ENCODE peak calls at places on chromosomes 5 and 9, in eight cellular contexts. B is GM06990, X is left ventricle myocardium inferior, F is endothelial cell, I is GM20000, S is sigmoid colon, O is chondrocyte, A is fibroblast of lung. N is an unnamed sample.

GRCh38 chr9:12414514-12414913 is 278.7 kb upstream of the TYRP1 start:
- DNase-seq in F (no peak), S (no peak), A (no peak), B (no peak), O (no peak), X (no peak), I (no peak), N (no peak)

GRCh38 chr9:110752766-110753165 is 84.2 kb downstream of the MUSK start:
- DNase-seq in A (peak; percentile 96), S (no peak), O (no peak), B (no peak), I (no peak), X (no peak), F (no peak), N (no peak)

GRCh38 chr9:131589993-131590392 is 44.7 kb downstream of the PRRT1B start:
- DNase-seq in X (no peak), S (no peak), B (no peak), O (no peak), A (no peak), F (no peak), I (no peak), N (no peak)

GRCh38 chr9:134551176-134551575 is 90.4 kb upstream of the COL5A1 start:
- DNase-seq in F (no peak), X (peak; percentile 12), I (no peak), S (no peak), O (peak; percentile 89), A (no peak), B (no peak), N (peak; percentile 60)

GRCh38 chr9:108786756-108787663 is 68.8 kb downstream of the ACTL7B start:
- DNase-seq in O (no peak), A (peak; percentile 64), S (no peak), I (no peak), F (no peak), X (no peak), B (no peak), N (no peak)

GRCh38 chr5:140497897-140498296 is 49.6 kb upstream of the EIF4EBP3 start:
- DNase-seq in F (no peak), A (no peak), O (no peak), B (no peak), S (no peak), X (no peak), I (no peak), N (no peak)

GRCh38 chr9:419571-420156 is 205.0 kb downstream of the DOCK8 start:
- DNase-seq in X (no peak), A (peak; percentile 84), O (no peak), B (no peak), I (no peak), F (no peak), S (no peak), N (no peak)

GRCh38 chr5:72955143-72955767 is 586 bp upstream of the FCHO2 start:
- DNase-seq in A (no peak), B (no peak), I (no peak), S (peak; percentile 91), X (peak; percentile 86), F (peak; percentile 63), O (peak; percentile 86), N (peak; percentile 95)

GRCh38 chr5:167802755-167803431 is 488.6 kb upstream of the WWC1 start:
- DNase-seq in A (peak; percentile 69), I (no peak), O (no peak), S (no peak), F (no peak), B (no peak), X (no peak), N (no peak)

GRCh38 chr5:373710-374602 is 52.4 kb downstream of the AHRR start:
- DNase-seq in X (peak; percentile 45), O (peak; percentile 80), F (peak; percentile 39), I (peak; percentile 93), A (peak; percentile 67), B (peak; percentile 89), S (no peak), N (peak; percentile 63)

GRCh38 chr5:61995486-61995885 is 310.5 kb upstream of the KIF2A start:
- DNase-seq in I (no peak), A (no peak), B (no peak), O (no peak), X (no peak), F (no peak), S (no peak), N (no peak)

GRCh38 chr9:93303806-93304573 is 120.1 kb downstream of the WNK2 start:
- DNase-seq in I (peak; percentile 24), F (no peak), A (no peak), O (peak; percentile 75), B (no peak), S (peak; percentile 44), X (no peak), N (peak; percentile 65)
- TF ChIP-seq CTCF in I (no peak), F (no peak), A (no peak), O (no peak), B (no peak), S (no peak), X (no peak), N (no peak)

GRCh38 chr5:147935032-147935431 is 28.7 kb upstream of the C5orf46 start:
- DNase-seq in A (peak; percentile 69), S (no peak), I (no peak), O (no peak), X (no peak), F (peak; percentile 18), B (no peak), N (no peak)
- TF ChIP-seq CTCF in A (peak; percentile 12), S (peak; percentile 45), I (no peak), O (peak; percentile 86), X (peak; percentile 61), F (peak; percentile 17), B (peak; percentile 11), N (peak; percentile 8)

DNA sequence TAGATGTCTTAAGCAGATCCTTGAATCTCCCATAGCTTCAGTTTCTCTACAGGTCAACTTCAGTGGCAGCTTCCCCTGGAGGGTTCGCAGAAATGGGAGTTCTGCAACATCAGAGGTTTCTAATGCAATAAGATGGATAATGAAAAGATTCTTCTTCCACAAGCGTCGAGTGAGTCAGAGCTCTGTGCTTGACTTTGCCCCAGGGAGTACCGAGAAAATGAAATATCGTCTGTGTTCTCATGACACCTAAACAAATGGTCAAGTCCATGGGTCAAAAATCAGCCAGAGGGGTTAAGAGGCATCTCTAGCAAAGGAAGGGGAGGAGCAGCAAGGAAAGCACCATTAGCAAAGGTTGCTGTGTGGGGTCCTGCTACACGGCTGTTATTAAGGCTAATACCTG is 3.2 kb upstream of the ADRA1B start:
- DNase-seq in F (no peak), B (no peak), A (peak; percentile 83), I (no peak), S (no peak), O (no peak), X (no peak), N (no peak)
- TF ChIP-seq CTCF in F (no peak), B (no peak), A (no peak), I (no peak), S (no peak), O (no peak), X (no peak), N (no peak)

GRCh38 chr5:147101654-147102053 is 133.2 kb upstream of the STK32A start:
- DNase-seq in X (no peak), F (no peak), I (no peak), O (no peak), B (no peak), S (no peak), A (peak; percentile 35), N (no peak)

GRCh38 chr5:147093138-147093537 is 141.7 kb upstream of the STK32A start:
- DNase-seq in S (no peak), B (no peak), X (no peak), F (no peak), I (no peak), O (no peak), A (peak; percentile 43), N (no peak)

GRCh38 chr5:147095740-147096139 is 139.1 kb upstream of the STK32A start:
- DNase-seq in O (no peak), F (no peak), S (no peak), B (no peak), I (no peak), A (no peak), X (no peak), N (no peak)

GRCh38 chr5:147098233-147098790 is 136.5 kb upstream of the STK32A start:
- DNase-seq in B (no peak), I (peak; percentile 11), S (no peak), A (peak; percentile 80), X (no peak), F (peak; percentile 47), O (no peak), N (no peak)
- TF ChIP-seq CTCF in B (peak; percentile 63), I (peak; percentile 23), S (no peak), A (peak; percentile 57), X (peak; percentile 48), F (peak; percentile 83), O (peak; percentile 79), N (peak; percentile 31)

DNA sequence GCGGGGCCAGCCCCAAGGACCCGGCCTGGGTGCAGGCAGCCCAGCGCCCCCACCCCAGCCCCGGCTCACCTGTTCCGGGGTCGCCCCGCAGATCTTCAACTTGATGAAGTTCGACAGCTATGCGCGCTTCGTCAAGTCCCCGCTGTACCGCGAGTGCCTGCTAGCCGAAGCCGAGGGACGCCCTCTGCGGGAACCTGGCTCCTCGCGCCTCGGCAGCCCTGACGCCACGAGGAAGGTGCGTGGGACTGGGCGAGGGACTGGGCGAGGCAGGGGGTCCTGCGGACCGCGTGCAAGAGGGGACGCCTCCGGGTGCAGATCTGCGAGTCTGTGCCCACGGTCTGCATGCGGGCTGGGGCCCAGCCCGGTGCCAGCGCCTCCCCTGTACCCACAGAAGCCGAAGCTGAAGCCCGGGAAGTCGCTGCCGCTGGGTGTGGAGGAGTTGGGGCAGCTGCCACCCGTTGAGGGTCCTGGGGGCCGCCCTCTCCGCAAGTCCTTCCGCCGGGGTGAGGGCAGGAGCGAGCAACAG is 9.7 kb downstream of the RGS14 start:
- DNase-seq in X (no peak), S (no peak), F (no peak), O (no peak), I (no peak), B (no peak), A (no peak), N (no peak)
- TF ChIP-seq CTCF in X (no peak), S (no peak), F (no peak), O (peak; percentile 36), I (no peak), B (no peak), A (no peak), N (no peak)

GRCh38 chr9:105038057-105038456 is 110.1 kb upstream of the ABCA1 start:
- DNase-seq in B (no peak), S (no peak), A (no peak), X (no peak), F (no peak), I (no peak), O (no peak), N (no peak)
- TF ChIP-seq CTCF in B (no peak), S (no peak), A (no peak), X (no peak), F (no peak), I (no peak), O (no peak), N (no peak)

N was measured in kidney.